ENCODE peak calls at places on chromosomes 16 and 17, in seven cellular contexts. U is stomach, W is Peyer's patch, O is body of pancreas, R is ovary, P is A549, D is IMR-90. E is an unnamed sample.

GRCh38 chr17:3528604-3529511 is 28.8 kb downstream of the TRPV3 start:
- DNase-seq in U (no peak), R (no peak), D (no peak), W (no peak), O (no peak), P (no peak), E (peak; percentile 46)

GRCh38 chr16:58485184-58485887 is 14.6 kb upstream of the NDRG4 start:
- DNase-seq in P (no peak), U (no peak), W (no peak), R (no peak), O (no peak), D (no peak), E (no peak)

GRCh38 chr16:5176505-5176904 is 78.9 kb upstream of the EEF2KMT start:
- DNase-seq in W (no peak), O (no peak), P (no peak), D (no peak), R (no peak), U (no peak), E (no peak)

GRCh38 chr16:89197633-89198416 is 2.5 kb downstream of the SLC22A31 start:
- DNase-seq in P (no peak), W (peak; percentile 35), U (peak; percentile 52), R (no peak), O (no peak), D (no peak), E (no peak)

GRCh38 chr17:47982645-47983440 is 11.9 kb downstream of the CDK5RAP3 start:
- DNase-seq in D (no peak), R (no peak), O (no peak), P (no peak), U (no peak), W (no peak), E (no peak)

GRCh38 chr16:84643180-84643583 is 5.1 kb upstream of the KLHL36 start:
- DNase-seq in W (peak; percentile 54), D (peak; percentile 93), R (peak; percentile 91), O (peak; percentile 70), P (no peak), U (peak; percentile 45), E (peak; percentile 95)

GRCh38 chr16:4601317-4602186 is 13.1 kb downstream of the UBALD1 start:
- DNase-seq in P (no peak), U (no peak), W (no peak), R (peak; percentile 68), O (peak; percentile 63), D (peak; percentile 20), E (peak; percentile 86)

GRCh38 chr17:28746611-28747045 is 2.8 kb downstream of the TRAF4 start:
- DNase-seq in U (peak; percentile 91), R (no peak), W (peak; percentile 91), P (peak; percentile 76), O (peak; percentile 93), D (no peak), E (no peak)

DNA sequence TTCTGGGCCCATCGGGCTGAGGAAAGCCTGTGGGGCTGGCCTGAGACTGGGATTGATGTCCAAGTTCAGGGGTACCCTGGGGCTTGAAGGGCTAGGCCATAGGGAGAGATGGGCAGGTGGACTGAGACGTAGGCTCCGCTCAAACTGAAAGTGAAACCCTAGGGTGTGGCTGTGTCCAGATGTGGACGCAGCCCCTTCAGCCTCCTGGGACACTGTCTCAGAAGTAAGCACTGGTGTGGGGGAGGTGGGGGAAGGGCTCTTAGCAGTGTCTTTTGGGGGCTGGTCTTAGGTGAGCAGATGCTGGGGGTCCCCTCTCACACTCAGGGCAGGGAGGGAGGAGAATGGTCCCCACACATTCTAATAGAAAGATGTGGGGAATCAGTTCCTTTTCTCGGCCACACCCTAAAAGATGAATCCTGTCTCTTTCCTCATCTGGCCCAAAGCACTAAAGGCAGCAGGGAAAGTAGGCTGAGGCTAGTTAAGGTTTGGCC is 5.5 kb downstream of the FMNL1 start:
- DNase-seq in P (no peak), W (no peak), O (no peak), U (no peak), R (no peak), D (no peak), E (no peak)
- H3K4me1 ChIP-seq in P (peaks cover 93% of the 10 kb centered on the region), W (peaks cover 41% of the 10 kb centered on the region), O (peaks cover 29% of the 10 kb centered on the region), U (peaks cover 68% of the 10 kb centered on the region), R (no peaks in the 10 kb centered on the region), D (peaks cover 47% of the 10 kb centered on the region), E (peaks cover 13% of the 10 kb centered on the region)

GRCh38 chr17:49498037-49498615 is 3.0 kb downstream of the NGFR start:
- DNase-seq in D (no peak), P (peak; percentile 51), O (no peak), U (no peak), R (no peak), W (no peak), E (no peak)
- TF ChIP-seq CTCF in D (no peak), P (no peak), O (no peak), U (no peak), R (no peak), W (no peak), E (no peak)

GRCh38 chr16:2084688-2085625 is 37.2 kb downstream of the TSC2 start:
- DNase-seq in U (no peak), P (no peak), D (no peak), R (no peak), O (no peak), W (no peak), E (no peak)
- TF ChIP-seq POLR2A in U (no peak), P (no peak), D (no peak), R (no peak), O (no peak), W (no peak), E (no peak)

GRCh38 chr17:6554871-6555330 is 1.5 kb downstream of the PITPNM3 start:
- DNase-seq in D (no peak), U (peak; percentile 42), W (no peak), R (peak; percentile 36), P (no peak), O (no peak), E (no peak)

GRCh38 chr17:6549384-6550036 is 6.8 kb downstream of the PITPNM3 start:
- DNase-seq in R (no peak), U (no peak), W (no peak), P (no peak), O (no peak), D (no peak), E (no peak)

GRCh38 chr17:6551356-6551755 is 5.0 kb downstream of the PITPNM3 start:
- DNase-seq in P (no peak), R (no peak), D (no peak), O (no peak), U (no peak), W (no peak), E (no peak)

GRCh38 chr17:6554336-6554735 is 2.0 kb downstream of the PITPNM3 start:
- DNase-seq in U (no peak), P (no peak), O (no peak), W (no peak), R (no peak), D (no peak), E (no peak)

GRCh38 chr17:6551909-6552768 is 4.2 kb downstream of the PITPNM3 start:
- DNase-seq in D (no peak), R (peak; percentile 45), U (peak; percentile 86), W (peak; percentile 69), P (no peak), O (peak; percentile 58), E (peak; percentile 85)
- H3K4me1 ChIP-seq in D (peaks cover 5% of the 10 kb centered on the region), R (peaks cover 30% of the 10 kb centered on the region), U (peaks cover 84% of the 10 kb centered on the region), W (peaks cover 9% of the 10 kb centered on the region), P (peaks cover 20% of the 10 kb centered on the region), O (peaks cover 36% of the 10 kb centered on the region), E (peaks cover 49% of the 10 kb centered on the region)

GRCh38 chr17:68384941-68385340 is 72.4 kb downstream of the WIPI1 start:
- DNase-seq in R (no peak), P (no peak), D (no peak), W (no peak), U (no peak), O (no peak), E (peak; percentile 58)

GRCh38 chr17:68390888-68391545 is 66.3 kb downstream of the WIPI1 start:
- DNase-seq in P (no peak), U (no peak), W (no peak), D (peak; percentile 45), O (no peak), R (no peak), E (peak; percentile 78)

GRCh38 chr17:68385490-68386215 is 71.6 kb downstream of the WIPI1 start:
- DNase-seq in U (no peak), W (no peak), D (no peak), P (no peak), O (no peak), R (no peak), E (peak; percentile 52)

GRCh38 chr17:68389041-68389440 is 68.3 kb downstream of the WIPI1 start:
- DNase-seq in P (no peak), U (no peak), W (no peak), D (no peak), R (no peak), O (no peak), E (peak; percentile 57)

DNA sequence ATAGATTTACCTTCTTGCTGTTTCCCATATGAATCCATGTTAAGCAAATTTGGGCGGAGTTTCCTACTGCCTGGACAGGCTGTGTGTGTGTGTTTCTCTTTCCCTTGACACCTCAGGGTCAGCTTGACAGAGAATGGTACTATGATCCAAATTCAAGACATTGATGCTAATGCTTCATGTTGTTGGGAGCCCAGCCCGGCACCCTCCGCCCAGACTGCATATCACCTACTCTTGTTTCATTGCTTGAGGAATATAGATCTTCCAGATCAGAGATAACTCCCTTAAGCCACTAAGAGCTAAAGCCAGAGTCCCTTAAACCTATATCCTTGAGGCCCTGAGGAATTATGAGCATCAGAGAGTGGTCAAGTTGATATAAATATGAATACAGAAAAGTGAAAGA is 69.8 kb downstream of the WIPI1 start:
- DNase-seq in O (no peak), P (no peak), R (no peak), U (no peak), D (no peak), W (no peak), E (peak; percentile 13)
- TF ChIP-seq CTCF in O (no peak), P (no peak), R (no peak), U (no peak), D (no peak), W (no peak), E (no peak)

GRCh38 chr17:82215095-82215971 is 2.7 kb upstream of the CCDC57 start:
- DNase-seq in U (no peak), W (peak; percentile 48), O (no peak), D (no peak), R (no peak), P (peak; percentile 66), E (peak; percentile 65)
- TF ChIP-seq POLR2A in U (no peak), W (no peak), O (no peak), D (no peak), R (no peak), P (no peak), E (no peak)

GRCh38 chr16:79842197-79842596 is 241.7 kb upstream of the MAF start:
- DNase-seq in O (no peak), W (no peak), P (no peak), D (no peak), R (no peak), U (no peak), E (no peak)
- H3K4me1 ChIP-seq in O (no peaks in the 10 kb centered on the region), W (no peaks in the 10 kb centered on the region), P (no peaks in the 10 kb centered on the region), D (no peaks in the 10 kb centered on the region), R (peaks cover 12% of the 10 kb centered on the region), U (peaks cover 16% of the 10 kb centered on the region), E (peaks cover 25% of the 10 kb centered on the region)

GRCh38 chr17:43014020-43014615 is 7.5 kb downstream of the IFI35 start:
- DNase-seq in W (no peak), U (no peak), P (no peak), O (no peak), D (no peak), R (no peak), E (peak; percentile 68)
- TF ChIP-seq CTCF in W (no peak), U (no peak), P (no peak), O (no peak), D (no peak), R (no peak), E (no peak)